ENCODE peak calls at places on chromosomes 7 and 10, in eight cellular contexts. P, B, N, G, Q, M, L and F are unnamed samples.
A peak's percentile ranks its signal among the peaks of the same experiment; 100 is the strongest.

GRCh38 chr10:124176309-124177179 is 83.1 kb upstream of the CHST15 start:
- DNase-seq in P (no peak), B (no peak), N (no peak), G (no peak), Q (no peak), M (no peak), L (peak; percentile 90), F (peak; percentile 92)

GRCh38 chr10:106873770-106874717 is 290.5 kb downstream of the SORCS1 start:
- DNase-seq in P (no peak), B (no peak), N (no peak), G (no peak), Q (no peak), M (no peak), L (no peak), F (no peak)

GRCh38 chr10:59907918-59908807 is 1.8 kb upstream of the CCDC6 start:
- DNase-seq in P (no peak), B (peak; percentile 65), N (no peak), G (no peak), Q (no peak), M (peak; percentile 78), L (peak; percentile 91), F (peak; percentile 79)

GRCh38 chr7:65250697-65251395 is 122.8 kb upstream of the ZNF92 start:
- DNase-seq in P (no peak), B (no peak), N (no peak), G (no peak), Q (no peak), M (no peak), L (no peak), F (no peak)

GRCh38 chr10:11448545-11449244 is 162.8 kb downstream of the USP6NL start:
- DNase-seq in P (no peak), B (no peak), N (no peak), G (no peak), Q (no peak), M (no peak), L (no peak), F (no peak)

GRCh38 chr7:149790146-149790548 is 16.8 kb upstream of the ZNF467 start:
- DNase-seq in P (peak; percentile 80), B (peak; percentile 40), N (no peak), G (no peak), Q (peak; percentile 61), M (no peak), L (no peak), F (no peak)

GRCh38 chr10:44974628-44975431 is 3.8 kb downstream of the DEPP1 start:
- DNase-seq in P (peak; percentile 90), B (peak; percentile 72), N (no peak), G (peak; percentile 79), Q (peak; percentile 76), M (peak; percentile 73), L (peak; percentile 47), F (peak; percentile 41)

GRCh38 chr7:128265156-128265905 is 24.3 kb downstream of the LEP start:
- DNase-seq in P (no peak), B (no peak), N (no peak), G (no peak), Q (no peak), M (no peak), L (no peak), F (no peak)

GRCh38 chr10:6445671-6446278 is 134.3 kb downstream of the PRKCQ start:
- DNase-seq in P (no peak), B (peak; percentile 34), N (no peak), G (peak; percentile 10), Q (peak; percentile 35), M (no peak), L (peak; percentile 17), F (peak; percentile 28)

GRCh38 chr10:129645487-129645886 is 178.4 kb downstream of the MGMT start:
- DNase-seq in P (no peak), B (no peak), N (no peak), G (no peak), Q (no peak), M (no peak), L (no peak), F (no peak)

GRCh38 chr7:24971333-24972165 is 8.4 kb downstream of the OSBPL3 start:
- DNase-seq in P (no peak), B (no peak), N (no peak), G (peak; percentile 80), Q (no peak), M (no peak), L (peak; percentile 98), F (peak; percentile 95)

GRCh38 chr7:3922175-3922635 is 621.2 kb downstream of the SDK1 start:
- DNase-seq in P (no peak), B (no peak), N (no peak), G (peak; percentile 57), Q (no peak), M (no peak), L (peak; percentile 98), F (peak; percentile 99)

GRCh38 chr10:16155761-16156322 is 281.0 kb upstream of the PTER start:
- DNase-seq in P (no peak), B (no peak), N (no peak), G (no peak), Q (no peak), M (no peak), L (no peak), F (no peak)

GRCh38 chr7:67423058-67423457 is 426.4 kb downstream of the TYW1 start:
- DNase-seq in P (no peak), B (no peak), N (no peak), G (no peak), Q (no peak), M (no peak), L (no peak), F (no peak)

GRCh38 chr7:102318482-102318971 is 31.9 kb downstream of the SH2B2 start:
- DNase-seq in P (peak; percentile 67), B (no peak), N (no peak), G (no peak), Q (peak; percentile 46), M (no peak), L (peak; percentile 41), F (no peak)

GRCh38 chr7:145978769-145979168 is 137.8 kb upstream of the CNTNAP2 start:
- DNase-seq in P (no peak), B (no peak), N (no peak), G (no peak), Q (no peak), M (no peak), L (no peak), F (no peak)

GRCh38 chr10:60901561-60902235 is 42.3 kb downstream of the RHOBTB1 start:
- DNase-seq in P (no peak), B (no peak), N (no peak), G (no peak), Q (peak; percentile 76), M (no peak), L (no peak), F (no peak)

GRCh38 chr10:101894742-101895141 is 51.1 kb upstream of the KCNIP2 start:
- DNase-seq in P (no peak), B (no peak), N (no peak), G (peak; percentile 23), Q (no peak), M (no peak), L (no peak), F (no peak)

GRCh38 chr7:159061674-159062212 is 82.9 kb downstream of the VIPR2 start:
- DNase-seq in P (peak; percentile 80), B (no peak), N (peak; percentile 86), G (no peak), Q (no peak), M (no peak), L (no peak), F (peak; percentile 65)
- H3K4me3 ChIP-seq in P (no peak overlapping the region), B (no peak overlapping the region), N (no peak overlapping the region), G (no peak overlapping the region), Q (peak overlapping the region; percentile 5), M (no peak overlapping the region), L (no peak overlapping the region), F (no peak overlapping the region)

DNA sequence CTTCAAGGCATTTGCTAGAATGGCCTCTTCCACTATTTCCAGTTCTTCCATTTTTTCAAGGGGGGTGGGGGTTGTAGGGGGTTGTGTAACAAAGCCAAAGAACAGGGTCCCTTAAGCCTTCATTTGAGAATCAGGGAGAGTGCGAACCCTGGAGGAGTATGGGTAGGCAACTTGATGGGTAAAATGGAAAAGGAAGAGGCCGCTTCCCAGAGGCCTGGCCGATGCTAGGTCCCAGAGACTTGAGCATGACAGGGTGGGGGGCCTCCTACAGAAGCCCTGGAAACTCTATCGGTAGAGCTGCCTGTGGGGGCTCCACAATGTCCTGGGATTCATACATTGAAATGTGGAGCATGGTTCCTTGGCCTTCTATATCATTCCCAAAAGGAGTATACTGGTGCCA is 9.1 kb upstream of the HOXA13 start:
- DNase-seq in P (no peak), B (no peak), N (no peak), G (no peak), Q (no peak), M (no peak), L (no peak), F (no peak)
- H3K27me3 ChIP-seq in P (no peaks in the 10 kb centered on the region), B (peaks cover 10% of the 10 kb centered on the region), N (peaks cover 100% of the 10 kb centered on the region), G (peaks cover 5% of the 10 kb centered on the region), Q (peaks cover 99% of the 10 kb centered on the region), M (peaks cover 48% of the 10 kb centered on the region), L (peaks cover 84% of the 10 kb centered on the region), F (peaks cover 95% of the 10 kb centered on the region)

GRCh38 chr10:62238880-62239279 is 29.8 kb downstream of the RTKN2 start:
- DNase-seq in P (no peak), B (no peak), N (no peak), G (no peak), Q (no peak), M (no peak), L (no peak), F (no peak)
- H3K27ac ChIP-seq in P (no peak overlapping the region), B (no peak overlapping the region), N (no peak overlapping the region), G (no peak overlapping the region), Q (no peak overlapping the region), M (no peak overlapping the region), L (no peak overlapping the region), F (no peak overlapping the region)

DNA sequence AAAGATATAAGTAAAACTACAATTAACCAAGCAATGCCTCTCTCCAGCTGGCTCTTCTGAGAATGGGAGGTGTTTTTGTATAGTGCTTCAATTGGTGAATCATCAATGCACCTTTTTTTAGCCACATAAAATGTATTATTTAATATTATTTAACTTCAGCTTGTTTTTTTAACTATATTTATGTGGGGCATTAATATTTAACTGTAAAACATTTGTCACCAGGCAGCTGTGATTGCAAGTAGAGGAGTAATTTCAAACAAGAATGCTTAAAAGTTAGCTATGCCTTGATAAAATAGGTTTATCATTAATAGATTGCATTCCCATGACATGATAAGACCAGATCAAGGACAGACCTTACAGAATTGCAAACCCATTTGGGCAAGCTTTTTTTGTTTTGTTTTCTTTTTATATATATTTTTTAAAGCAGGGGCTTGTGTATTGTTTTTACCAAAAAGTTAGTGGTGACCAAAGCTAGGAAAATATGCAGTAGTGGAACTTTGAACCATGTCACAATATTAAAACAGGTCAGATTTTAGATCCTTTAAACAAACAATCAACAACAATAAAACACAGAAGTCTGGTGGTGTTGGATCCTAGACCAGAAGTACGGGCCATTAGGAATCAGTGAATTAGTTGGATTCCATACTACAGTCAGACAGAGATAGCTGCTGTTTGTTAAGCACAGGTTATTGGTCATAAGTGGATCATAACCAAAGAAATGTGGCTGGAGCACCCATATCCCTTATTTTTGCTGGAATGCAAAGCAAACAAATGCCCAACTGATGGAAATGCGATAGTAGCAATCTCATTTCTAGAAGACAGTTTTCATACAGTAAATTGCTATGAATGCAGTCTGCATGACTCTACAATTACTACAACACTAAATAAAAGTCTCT is 2.9 kb downstream of the CAV2 start:
- DNase-seq in P (no peak), B (no peak), N (no peak), G (no peak), Q (no peak), M (no peak), L (no peak), F (no peak)
- H3K4me3 ChIP-seq in P (peak overlapping the region; percentile 80), B (no peak overlapping the region), N (peak overlapping the region; percentile 91), G (no peak overlapping the region), Q (peak overlapping the region; percentile 95), M (peak overlapping the region; percentile 90), L (peak overlapping the region; percentile 84), F (peak overlapping the region; percentile 84)